ENCODE peak calls at places on chromosome 4, in seven cellular contexts. W, Q, V, P, Y, J and K are unnamed samples.

GRCh38 chr4:14726441-14727405 is 275.6 kb upstream of the CPEB2 start:
- DNase-seq in W (peak), Q (no peak), V (peak), P (peak), Y (no peak), J (no peak), K (peak)

GRCh38 chr4:122044496-122044895 is 92.6 kb upstream of the TRPC3 start:
- DNase-seq in W (no peak), Q (no peak), V (peak), P (no peak), Y (no peak), J (no peak), K (no peak)

GRCh38 chr4:144589512-144589911 is 56.4 kb upstream of the HHIP start:
- DNase-seq in W (no peak), Q (no peak), V (no peak), P (no peak), Y (no peak), J (no peak), K (no peak)

GRCh38 chr4:85496933-85497332 is 22.0 kb downstream of the ARHGAP24 start:
- DNase-seq in W (no peak), Q (peak), V (peak), P (no peak), Y (no peak), J (no peak), K (no peak)

GRCh38 chr4:30839583-30840520 is 119.7 kb downstream of the PCDH7 start:
- DNase-seq in W (no peak), Q (peak), V (peak), P (peak), Y (no peak), J (no peak), K (no peak)

GRCh38 chr4:151685303-151685702 is 75.5 kb downstream of the GATB start:
- DNase-seq in W (no peak), Q (no peak), V (no peak), P (no peak), Y (no peak), J (no peak), K (no peak)

GRCh38 chr4:98446499-98447375 is 185.6 kb downstream of the RAP1GDS1 start:
- DNase-seq in W (no peak), Q (peak), V (peak), P (no peak), Y (no peak), J (no peak), K (no peak)

GRCh38 chr4:121728066-121728465 is 31.3 kb upstream of the ANXA5 start:
- DNase-seq in W (no peak), Q (peak), V (peak), P (no peak), Y (no peak), J (no peak), K (peak)

GRCh38 chr4:4519296-4519898 is 22.5 kb downstream of the STX18 start:
- DNase-seq in W (no peak), Q (peak), V (peak), P (peak), Y (no peak), J (no peak), K (no peak)

GRCh38 chr4:147760695-147761094 is 28.8 kb downstream of the ARHGAP10 start:
- DNase-seq in W (no peak), Q (no peak), V (no peak), P (no peak), Y (no peak), J (no peak), K (no peak)

GRCh38 chr4:125388653-125389052 is 73.9 kb downstream of the FAT4 start:
- DNase-seq in W (no peak), Q (peak), V (peak), P (no peak), Y (no peak), J (no peak), K (no peak)

GRCh38 chr4:184191267-184191666 is 26.4 kb downstream of the ENPP6 start:
- DNase-seq in W (no peak), Q (no peak), V (no peak), P (no peak), Y (no peak), J (no peak), K (no peak)

GRCh38 chr4:184192933-184193332 is 24.7 kb downstream of the ENPP6 start:
- DNase-seq in W (no peak), Q (no peak), V (no peak), P (no peak), Y (no peak), J (no peak), K (no peak)

GRCh38 chr4:184193556-184194525 is 23.8 kb downstream of the ENPP6 start:
- DNase-seq in W (no peak), Q (no peak), V (no peak), P (peak), Y (no peak), J (no peak), K (no peak)

GRCh38 chr4:184190711-184191110 is 27.0 kb downstream of the ENPP6 start:
- DNase-seq in W (no peak), Q (no peak), V (no peak), P (no peak), Y (no peak), J (no peak), K (no peak)

GRCh38 chr4:184189966-184190365 is 27.7 kb downstream of the ENPP6 start:
- DNase-seq in W (no peak), Q (no peak), V (no peak), P (no peak), Y (no peak), J (no peak), K (no peak)
- H4K8ac ChIP-seq in W (no peak), Q (no peak), V (no peak), P (no peak), Y (no peak), J (no peak), K (no peak)

DNA sequence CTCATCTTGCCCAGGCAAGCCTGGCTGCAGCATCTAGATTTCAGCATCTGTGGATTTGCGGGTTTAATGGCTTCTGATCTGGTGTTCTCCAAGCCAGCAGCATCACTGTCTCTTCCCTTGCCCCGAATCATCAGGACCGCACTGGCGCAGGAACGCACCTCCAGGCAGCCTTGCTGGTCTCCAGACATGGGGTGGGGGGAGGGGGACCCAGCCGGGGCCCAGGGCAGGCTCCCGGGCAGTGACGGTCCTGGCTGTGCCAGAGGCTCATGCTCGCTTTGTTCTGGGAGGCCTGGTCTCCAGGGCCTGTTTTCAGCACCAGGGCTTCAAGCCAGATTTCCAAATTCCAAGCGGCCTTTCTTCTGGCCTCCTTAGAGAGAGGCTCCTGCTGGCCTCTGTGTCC is 4.9 kb downstream of the CFAP99 start:
- DNase-seq in W (no peak), Q (no peak), V (no peak), P (no peak), Y (no peak), J (no peak), K (no peak)
- H2AK5ac ChIP-seq in W (no peak), Q (no peak), V (no peak), P (no peak), Y (no peak), J (no peak), K (no peak)

GRCh38 chr4:184807797-184808718 is 17.7 kb downstream of the ACSL1 start:
- DNase-seq in W (peak), Q (peak), V (peak), P (peak), Y (peak), J (peak), K (no peak)
- H4K8ac ChIP-seq in W (no peak), Q (no peak), V (no peak), P (no peak), Y (no peak), J (no peak), K (no peak)

GRCh38 chr4:169975837-169976796 is 50.1 kb downstream of the MFAP3L start:
- DNase-seq in W (no peak), Q (no peak), V (no peak), P (no peak), Y (no peak), J (no peak), K (no peak)
- H2AK5ac ChIP-seq in W (no peak), Q (no peak), V (no peak), P (no peak), Y (no peak), J (no peak), K (no peak)

DNA sequence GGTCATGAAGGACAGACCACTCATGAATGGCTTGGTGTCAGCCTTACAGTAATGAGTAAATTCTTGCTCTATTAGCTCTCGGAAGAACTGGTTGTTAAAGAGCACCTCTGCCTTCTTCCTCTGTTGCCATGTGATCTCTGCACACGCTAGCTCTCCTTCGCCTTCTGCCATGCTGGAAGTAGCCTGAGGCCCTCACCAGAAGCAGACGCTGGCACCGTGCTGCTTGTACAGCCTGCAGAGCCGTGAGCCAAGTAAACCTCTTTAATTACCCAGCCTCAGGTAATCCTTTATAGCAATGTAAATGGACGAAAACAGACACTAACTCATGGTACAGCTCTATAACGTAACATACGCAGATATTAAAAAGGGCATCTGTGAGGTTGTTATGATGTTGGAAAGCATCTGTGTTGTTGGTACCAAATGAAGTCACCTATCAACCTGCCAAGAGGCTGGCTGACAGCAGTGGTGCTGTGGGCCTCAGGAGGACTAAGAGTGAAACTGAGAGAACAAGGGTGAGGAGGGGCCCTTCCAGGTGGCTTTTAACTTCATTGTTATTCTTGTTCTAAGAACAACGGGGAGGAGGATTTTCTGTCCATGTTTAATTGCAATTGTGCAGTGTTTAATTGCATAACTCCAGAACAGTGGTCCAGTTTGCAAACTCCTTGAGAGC is 69.2 kb downstream of the CRMP1 start:
- DNase-seq in W (no peak), Q (no peak), V (no peak), P (no peak), Y (no peak), J (no peak), K (no peak)
- H4K8ac ChIP-seq in W (no peak), Q (no peak), V (no peak), P (no peak), Y (no peak), J (no peak), K (no peak)

GRCh38 chr4:128228778-128229457 is 58.7 kb downstream of the PGRMC2 start:
- DNase-seq in W (no peak), Q (no peak), V (peak), P (no peak), Y (no peak), J (no peak), K (no peak)

GRCh38 chr4:128234836-128235235 is 52.8 kb downstream of the PGRMC2 start:
- DNase-seq in W (no peak), Q (no peak), V (no peak), P (no peak), Y (no peak), J (no peak), K (no peak)

GRCh38 chr4:128228021-128228571 is 59.5 kb downstream of the PGRMC2 start:
- DNase-seq in W (no peak), Q (no peak), V (no peak), P (no peak), Y (no peak), J (no peak), K (peak)

GRCh38 chr4:128229458-128229805 is 58.2 kb downstream of the PGRMC2 start:
- DNase-seq in W (no peak), Q (peak), V (peak), P (no peak), Y (no peak), J (no peak), K (peak)

GRCh38 chr4:128232719-128233118 is 54.9 kb downstream of the PGRMC2 start:
- DNase-seq in W (no peak), Q (no peak), V (no peak), P (no peak), Y (no peak), J (no peak), K (peak)
- H2AK5ac ChIP-seq in W (no peak), Q (no peak), V (no peak), P (no peak), Y (no peak), J (no peak), K (no peak)

GRCh38 chr4:37632836-37633235 is 53.3 kb downstream of the RELL1 start:
- DNase-seq in W (no peak), Q (no peak), V (no peak), P (no peak), Y (no peak), J (no peak), K (no peak)
- H4K8ac ChIP-seq in W (no peak), Q (no peak), V (no peak), P (no peak), Y (no peak), J (no peak), K (no peak)

DNA sequence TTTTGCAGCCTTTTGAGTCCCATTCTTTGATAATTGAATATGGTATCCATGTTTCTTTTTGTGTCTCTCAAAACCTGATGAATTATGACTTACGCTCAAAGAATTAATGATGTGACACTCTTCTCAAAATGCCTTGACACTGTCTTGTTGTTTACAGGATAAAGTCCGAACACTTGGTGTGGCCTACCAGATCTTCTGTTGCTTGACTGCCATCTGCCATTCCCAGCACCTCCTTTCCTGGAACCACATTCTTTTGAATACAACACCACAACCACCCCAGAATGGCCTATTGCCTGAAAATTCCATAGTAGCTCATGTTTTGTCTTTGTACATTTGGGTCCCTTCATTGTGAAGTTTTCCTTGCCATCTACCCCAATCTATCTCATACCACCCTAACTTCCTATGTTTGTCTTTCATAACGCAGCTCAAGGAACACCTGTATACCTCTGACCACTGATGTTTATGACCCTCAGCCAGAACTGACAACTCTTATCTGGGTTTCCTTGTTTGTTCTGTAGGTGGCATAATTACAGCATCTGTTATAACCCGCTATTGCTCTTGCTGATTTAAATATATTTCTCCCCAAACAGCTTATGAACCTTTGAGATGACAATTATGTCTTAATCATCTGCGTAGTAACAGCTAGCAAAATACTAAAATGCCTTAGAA is 991.3 kb downstream of the RAB28 start:
- DNase-seq in W (no peak), Q (no peak), V (no peak), P (no peak), Y (no peak), J (no peak), K (no peak)
- H2AK5ac ChIP-seq in W (no peak), Q (no peak), V (no peak), P (no peak), Y (no peak), J (no peak), K (no peak)